ENCODE peak calls at places on chromosome 21, in ten cellular contexts. O is tibial artery, F is endothelial cell of umbilical vein, C is brain microvascular endothelial cell, E is A673, U is psoas muscle, L is A549, B is sigmoid colon, K is OCI-LY7, S is tibial nerve. Y is an unnamed sample.

GRCh38 chr21:20215959-20216358 is 782.2 kb upstream of the NCAM2 start:
- DNase-seq in O (no peak), F (no peak), C (no peak), E (no peak), U (no peak), L (no peak), B (no peak), K (no peak), S (no peak), Y (no peak)

GRCh38 chr21:45404726-45405270 is at the start of gene COL18A1:
- DNase-seq in O (no peak), F (peak; percentile 39), C (no peak), E (peak; percentile 43), U (peak; percentile 64), L (peak; percentile 47), B (peak; percentile 85), K (no peak), S (no peak), Y (no peak)

GRCh38 chr21:25963186-25963585 is 207.4 kb downstream of the APP start:
- DNase-seq in O (no peak), F (peak; percentile 95), C (no peak), E (peak; percentile 62), U (no peak), L (peak; percentile 3), B (no peak), K (no peak), S (no peak), Y (no peak)

GRCh38 chr21:35217504-35218060 is 168.5 kb upstream of the RUNX1 start:
- DNase-seq in O (no peak), F (no peak), C (peak; percentile 86), E (no peak), U (no peak), L (peak; percentile 6), B (no peak), K (no peak), S (no peak), Y (no peak)

GRCh38 chr21:43645987-43646386 is 13.3 kb downstream of the HSF2BP start:
- DNase-seq in O (no peak), F (no peak), C (no peak), E (no peak), U (no peak), L (no peak), B (no peak), K (no peak), S (no peak), Y (no peak)

GRCh38 chr21:27423906-27424595 is 457.2 kb upstream of the ADAMTS5 start:
- DNase-seq in O (no peak), F (no peak), C (peak; percentile 67), E (no peak), U (no peak), L (no peak), B (no peak), K (no peak), S (no peak), Y (no peak)

GRCh38 chr21:26813426-26813998 is 31.7 kb downstream of the ADAMTS1 start:
- DNase-seq in O (no peak), F (no peak), C (no peak), E (no peak), U (no peak), L (no peak), B (no peak), K (no peak), S (no peak), Y (no peak)

GRCh38 chr21:23308741-23309140 is 2298.5 kb downstream of the MRPL39 start:
- DNase-seq in O (no peak), F (no peak), C (no peak), E (no peak), U (no peak), L (no peak), B (no peak), K (no peak), S (no peak), Y (no peak)

GRCh38 chr21:33412832-33413519 is 9.8 kb downstream of the IFNGR2 start:
- DNase-seq in O (no peak), F (no peak), C (no peak), E (no peak), U (no peak), L (no peak), B (no peak), K (no peak), S (no peak), Y (no peak)

GRCh38 chr21:24470852-24471251 is 1136.4 kb downstream of the MRPL39 start:
- DNase-seq in O (no peak), F (no peak), C (no peak), E (no peak), U (no peak), L (no peak), B (no peak), K (no peak), S (no peak), Y (no peak)

GRCh38 chr21:44921928-44922327 is 1.2 kb upstream of the ITGB2 start:
- DNase-seq in O (no peak), F (no peak), C (no peak), E (no peak), U (no peak), L (no peak), B (no peak), K (no peak), S (no peak), Y (no peak)

GRCh38 chr21:45109831-45110492 is 35.6 kb downstream of the ADARB1 start:
- DNase-seq in O (no peak), F (peak; percentile 56), C (peak; percentile 56), E (no peak), U (no peak), L (no peak), B (no peak), K (peak; percentile 95), S (no peak), Y (no peak)

GRCh38 chr21:15206514-15206913 is 141.7 kb upstream of the NRIP1 start:
- DNase-seq in O (no peak), F (no peak), C (no peak), E (no peak), U (no peak), L (no peak), B (no peak), K (no peak), S (no peak), Y (no peak)

GRCh38 chr21:30057108-30057507 is 109.5 kb downstream of the CLDN17 start:
- DNase-seq in O (no peak), F (no peak), C (no peak), E (no peak), U (no peak), L (no peak), B (no peak), K (no peak), S (no peak), Y (no peak)

DNA sequence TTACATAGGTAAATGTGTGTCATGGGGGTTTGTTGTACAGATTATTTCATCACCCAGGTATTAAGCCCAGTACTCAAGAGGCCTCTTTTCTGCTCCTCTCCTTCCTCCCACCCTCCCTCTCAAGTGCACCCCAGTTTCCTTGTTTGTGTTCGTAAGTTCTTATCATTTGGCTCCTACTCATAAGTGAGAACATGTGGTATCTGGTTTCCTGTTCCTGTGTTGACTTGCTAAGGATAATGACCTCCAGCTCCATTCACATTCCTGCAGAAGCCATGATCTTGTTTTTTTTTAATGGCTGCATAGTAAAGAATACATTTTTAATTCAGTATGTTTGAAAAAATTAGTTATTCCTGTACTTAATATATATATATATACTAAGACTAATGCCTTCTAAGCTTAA is 107.7 kb downstream of the CLDN17 start:
- DNase-seq in O (no peak), F (no peak), C (no peak), E (no peak), U (no peak), L (no peak), B (no peak), K (no peak), S (no peak), Y (no peak)
- H3K4me3 ChIP-seq in O (no peak overlapping the region), F (no peak overlapping the region), C (no peak overlapping the region), E (no peak overlapping the region), U (no peak overlapping the region), L (no peak overlapping the region), B (no peak overlapping the region), K (no peak overlapping the region), S (no peak overlapping the region), Y (no peak overlapping the region)

GRCh38 chr21:40706161-40706560 is 140.8 kb downstream of the DSCAM start:
- DNase-seq in O (no peak), F (no peak), C (no peak), E (no peak), U (no peak), L (no peak), B (no peak), K (no peak), S (no peak), Y (no peak)

GRCh38 chr21:40707271-40707670 is 139.7 kb downstream of the DSCAM start:
- DNase-seq in O (no peak), F (no peak), C (no peak), E (no peak), U (no peak), L (no peak), B (no peak), K (no peak), S (no peak), Y (no peak)

GRCh38 chr21:40704141-40704540 is 142.8 kb downstream of the DSCAM start:
- DNase-seq in O (no peak), F (no peak), C (no peak), E (no peak), U (no peak), L (no peak), B (no peak), K (no peak), S (no peak), Y (no peak)

GRCh38 chr21:40706806-40707205 is 140.2 kb downstream of the DSCAM start:
- DNase-seq in O (no peak), F (no peak), C (no peak), E (no peak), U (no peak), L (no peak), B (no peak), K (no peak), S (no peak), Y (no peak)
- TF ChIP-seq CTCF in O (no peak), F (no peak), C (no peak), E (no peak), U (no peak), L (no peak), B (no peak), K (no peak), S (no peak), Y (no peak)

DNA sequence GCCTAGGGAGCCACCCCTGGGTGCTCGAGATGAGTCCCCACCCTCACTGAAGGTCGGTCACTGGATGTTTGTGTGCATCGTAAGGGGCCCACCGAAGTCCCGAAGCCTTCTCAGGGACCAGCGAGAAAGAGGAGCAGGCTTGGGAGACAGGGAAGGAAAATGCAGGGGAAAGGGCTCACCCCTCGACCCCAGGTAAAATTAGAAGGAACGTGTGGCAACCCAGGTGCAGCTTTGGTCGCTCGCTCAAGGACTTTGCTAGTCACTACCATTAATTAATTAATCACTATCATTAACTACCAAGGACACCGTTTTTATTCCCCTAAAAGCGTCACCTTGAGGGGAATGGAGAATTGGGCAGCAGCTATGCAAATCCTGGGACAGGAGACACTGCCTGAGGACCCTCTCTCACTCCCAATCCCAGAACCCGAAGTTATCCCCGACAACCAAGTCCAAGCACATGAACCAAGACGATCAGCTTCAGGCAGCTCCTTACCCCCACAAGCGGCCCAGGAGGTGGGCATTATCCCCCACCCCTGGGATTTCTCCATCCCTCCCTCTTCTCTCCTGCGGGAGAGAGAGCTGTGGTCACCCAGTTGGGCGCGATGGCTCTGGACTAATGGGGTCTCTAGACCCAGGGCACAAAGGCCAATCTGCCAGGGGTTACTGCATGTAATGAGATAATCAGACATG is 4.2 kb upstream of the SIM2 start:
- DNase-seq in O (no peak), F (no peak), C (no peak), E (no peak), U (no peak), L (no peak), B (no peak), K (no peak), S (no peak), Y (no peak)
- H3K27ac ChIP-seq in O (no peak overlapping the region), F (no peak overlapping the region), C (no peak overlapping the region), E (peak overlapping the region; percentile 37), U (no peak overlapping the region), L (no peak overlapping the region), B (no peak overlapping the region), K (no peak overlapping the region), S (no peak overlapping the region), Y (no peak overlapping the region)

GRCh38 chr21:40840441-40840840 is 6.5 kb downstream of the DSCAM start:
- DNase-seq in O (no peak), F (no peak), C (no peak), E (no peak), U (no peak), L (no peak), B (no peak), K (no peak), S (no peak), Y (no peak)
- H3K4me3 ChIP-seq in O (no peak overlapping the region), F (no peak overlapping the region), C (no peak overlapping the region), E (no peak overlapping the region), U (no peak overlapping the region), L (no peak overlapping the region), B (no peak overlapping the region), K (no peak overlapping the region), S (no peak overlapping the region), Y (no peak overlapping the region)